ENCODE peak calls at places on chromosomes 12 and 14, in ten cellular contexts. One of them, this sample, is unnamed.

GRCh38 chr12:51592034-51592705 is 1.1 kb downstream of the SCN8A start:
- DNase-seq in adrenal gland: no peak
- DNase-seq in NCI-H1436: no peak
- DNase-seq in stimulated activated CD4-positive, alpha-beta T cell treated with anti-CD3 and anti-CD28 coated beads, Interleukin-2, amount 100 ng/mL, for 48 hours: no peak
- DNase-seq in lower lobe of right lung: no peak
- DNase-seq in posterior cingulate gyrus: no peak
- DNase-seq in stimulated activated effector memory CD8-positive, alpha-beta T cell treated with anti-CD3 and anti-CD28 coated beads, Interleukin-12 subunit alpha, Interleukin-12 subunit beta, amount 100 ng/mL, for 72 hours: no peak
- DNase-seq in activated CD4-positive, alpha-beta T cell treated with anti-CD3 and anti-CD28 coated beads, Interleukin-2, amount 50 U/mL, for 24 hours: no peak
- DNase-seq in tibial artery: no peak
- DNase-seq in HEK293T: no peak
- DNase-seq in this sample: no peak

GRCh38 chr12:67818379-67819001 is 169.9 kb downstream of the DYRK2 start:
- DNase-seq in HEK293T: no peak
- DNase-seq in stimulated activated effector memory CD8-positive, alpha-beta T cell treated with anti-CD3 and anti-CD28 coated beads, Interleukin-12 subunit alpha, Interleukin-12 subunit beta, amount 100 ng/mL, for 72 hours: no peak
- DNase-seq in tibial artery: no peak
- DNase-seq in lower lobe of right lung: no peak
- DNase-seq in activated CD4-positive, alpha-beta T cell treated with anti-CD3 and anti-CD28 coated beads, Interleukin-2, amount 50 U/mL, for 24 hours: no peak
- DNase-seq in stimulated activated CD4-positive, alpha-beta T cell treated with anti-CD3 and anti-CD28 coated beads, Interleukin-2, amount 100 ng/mL, for 48 hours: no peak
- DNase-seq in adrenal gland: no peak
- DNase-seq in NCI-H1436: no peak
- DNase-seq in posterior cingulate gyrus: no peak
- DNase-seq in this sample: no peak

GRCh38 chr12:102470964-102471363 is 9.4 kb downstream of the IGF1 start:
- DNase-seq in tibial artery: no peak
- DNase-seq in posterior cingulate gyrus: no peak
- DNase-seq in stimulated activated effector memory CD8-positive, alpha-beta T cell treated with anti-CD3 and anti-CD28 coated beads, Interleukin-12 subunit alpha, Interleukin-12 subunit beta, amount 100 ng/mL, for 72 hours: no peak
- DNase-seq in activated CD4-positive, alpha-beta T cell treated with anti-CD3 and anti-CD28 coated beads, Interleukin-2, amount 50 U/mL, for 24 hours: no peak
- DNase-seq in lower lobe of right lung: no peak
- DNase-seq in adrenal gland: no peak
- DNase-seq in NCI-H1436: no peak
- DNase-seq in HEK293T: no peak
- DNase-seq in stimulated activated CD4-positive, alpha-beta T cell treated with anti-CD3 and anti-CD28 coated beads, Interleukin-2, amount 100 ng/mL, for 48 hours: no peak
- DNase-seq in this sample: no peak

GRCh38 chr14:64682173-64682710 is 22.0 kb upstream of the PLEKHG3 start:
- DNase-seq in stimulated activated effector memory CD8-positive, alpha-beta T cell treated with anti-CD3 and anti-CD28 coated beads, Interleukin-12 subunit alpha, Interleukin-12 subunit beta, amount 100 ng/mL, for 72 hours: no peak
- DNase-seq in HEK293T: no peak
- DNase-seq in stimulated activated CD4-positive, alpha-beta T cell treated with anti-CD3 and anti-CD28 coated beads, Interleukin-2, amount 100 ng/mL, for 48 hours: no peak
- DNase-seq in NCI-H1436: no peak
- DNase-seq in lower lobe of right lung: peak; percentile 59
- DNase-seq in tibial artery: peak; percentile 96
- DNase-seq in activated CD4-positive, alpha-beta T cell treated with anti-CD3 and anti-CD28 coated beads, Interleukin-2, amount 50 U/mL, for 24 hours: no peak
- DNase-seq in posterior cingulate gyrus: peak; percentile 94
- DNase-seq in adrenal gland: peak; percentile 53
- DNase-seq in this sample: no peak

GRCh38 chr14:34450958-34451357 is 11.1 kb downstream of the SPTSSA start:
- DNase-seq in HEK293T: no peak
- DNase-seq in stimulated activated effector memory CD8-positive, alpha-beta T cell treated with anti-CD3 and anti-CD28 coated beads, Interleukin-12 subunit alpha, Interleukin-12 subunit beta, amount 100 ng/mL, for 72 hours: no peak
- DNase-seq in NCI-H1436: no peak
- DNase-seq in lower lobe of right lung: no peak
- DNase-seq in posterior cingulate gyrus: no peak
- DNase-seq in stimulated activated CD4-positive, alpha-beta T cell treated with anti-CD3 and anti-CD28 coated beads, Interleukin-2, amount 100 ng/mL, for 48 hours: no peak
- DNase-seq in adrenal gland: no peak
- DNase-seq in activated CD4-positive, alpha-beta T cell treated with anti-CD3 and anti-CD28 coated beads, Interleukin-2, amount 50 U/mL, for 24 hours: no peak
- DNase-seq in tibial artery: no peak
- DNase-seq in this sample: no peak

GRCh38 chr12:132352896-132353800 is 23.8 kb upstream of the GALNT9 start:
- DNase-seq in NCI-H1436: no peak
- DNase-seq in stimulated activated effector memory CD8-positive, alpha-beta T cell treated with anti-CD3 and anti-CD28 coated beads, Interleukin-12 subunit alpha, Interleukin-12 subunit beta, amount 100 ng/mL, for 72 hours: no peak
- DNase-seq in stimulated activated CD4-positive, alpha-beta T cell treated with anti-CD3 and anti-CD28 coated beads, Interleukin-2, amount 100 ng/mL, for 48 hours: no peak
- DNase-seq in posterior cingulate gyrus: peak; percentile 83
- DNase-seq in HEK293T: no peak
- DNase-seq in adrenal gland: no peak
- DNase-seq in tibial artery: no peak
- DNase-seq in activated CD4-positive, alpha-beta T cell treated with anti-CD3 and anti-CD28 coated beads, Interleukin-2, amount 50 U/mL, for 24 hours: no peak
- DNase-seq in lower lobe of right lung: peak; percentile 43
- DNase-seq in this sample: no peak

GRCh38 chr12:124754491-124754890 is 109.2 kb downstream of the SCARB1 start:
- DNase-seq in activated CD4-positive, alpha-beta T cell treated with anti-CD3 and anti-CD28 coated beads, Interleukin-2, amount 50 U/mL, for 24 hours: no peak
- DNase-seq in HEK293T: no peak
- DNase-seq in tibial artery: no peak
- DNase-seq in adrenal gland: no peak
- DNase-seq in lower lobe of right lung: no peak
- DNase-seq in stimulated activated CD4-positive, alpha-beta T cell treated with anti-CD3 and anti-CD28 coated beads, Interleukin-2, amount 100 ng/mL, for 48 hours: no peak
- DNase-seq in NCI-H1436: no peak
- DNase-seq in stimulated activated effector memory CD8-positive, alpha-beta T cell treated with anti-CD3 and anti-CD28 coated beads, Interleukin-12 subunit alpha, Interleukin-12 subunit beta, amount 100 ng/mL, for 72 hours: no peak
- DNase-seq in posterior cingulate gyrus: no peak
- DNase-seq in this sample: no peak

GRCh38 chr12:54603872-54604271 is 15.4 kb upstream of the PPP1R1A start:
- DNase-seq in stimulated activated effector memory CD8-positive, alpha-beta T cell treated with anti-CD3 and anti-CD28 coated beads, Interleukin-12 subunit alpha, Interleukin-12 subunit beta, amount 100 ng/mL, for 72 hours: no peak
- DNase-seq in stimulated activated CD4-positive, alpha-beta T cell treated with anti-CD3 and anti-CD28 coated beads, Interleukin-2, amount 100 ng/mL, for 48 hours: no peak
- DNase-seq in posterior cingulate gyrus: no peak
- DNase-seq in lower lobe of right lung: no peak
- DNase-seq in HEK293T: no peak
- DNase-seq in tibial artery: peak; percentile 15
- DNase-seq in adrenal gland: no peak
- DNase-seq in activated CD4-positive, alpha-beta T cell treated with anti-CD3 and anti-CD28 coated beads, Interleukin-2, amount 50 U/mL, for 24 hours: no peak
- DNase-seq in NCI-H1436: no peak
- DNase-seq in this sample: no peak

GRCh38 chr12:92496790-92497189 is 206.0 kb upstream of the PLEKHG7 start:
- DNase-seq in stimulated activated CD4-positive, alpha-beta T cell treated with anti-CD3 and anti-CD28 coated beads, Interleukin-2, amount 100 ng/mL, for 48 hours: no peak
- DNase-seq in posterior cingulate gyrus: no peak
- DNase-seq in adrenal gland: no peak
- DNase-seq in lower lobe of right lung: no peak
- DNase-seq in stimulated activated effector memory CD8-positive, alpha-beta T cell treated with anti-CD3 and anti-CD28 coated beads, Interleukin-12 subunit alpha, Interleukin-12 subunit beta, amount 100 ng/mL, for 72 hours: no peak
- DNase-seq in NCI-H1436: no peak
- DNase-seq in activated CD4-positive, alpha-beta T cell treated with anti-CD3 and anti-CD28 coated beads, Interleukin-2, amount 50 U/mL, for 24 hours: no peak
- DNase-seq in HEK293T: no peak
- DNase-seq in tibial artery: no peak
- DNase-seq in this sample: no peak

GRCh38 chr12:11906284-11906935 is 164.3 kb upstream of the BCL2L14 start:
- DNase-seq in posterior cingulate gyrus: no peak
- DNase-seq in tibial artery: no peak
- DNase-seq in adrenal gland: no peak
- DNase-seq in stimulated activated effector memory CD8-positive, alpha-beta T cell treated with anti-CD3 and anti-CD28 coated beads, Interleukin-12 subunit alpha, Interleukin-12 subunit beta, amount 100 ng/mL, for 72 hours: no peak
- DNase-seq in HEK293T: no peak
- DNase-seq in NCI-H1436: no peak
- DNase-seq in activated CD4-positive, alpha-beta T cell treated with anti-CD3 and anti-CD28 coated beads, Interleukin-2, amount 50 U/mL, for 24 hours: no peak
- DNase-seq in lower lobe of right lung: no peak
- DNase-seq in stimulated activated CD4-positive, alpha-beta T cell treated with anti-CD3 and anti-CD28 coated beads, Interleukin-2, amount 100 ng/mL, for 48 hours: no peak
- DNase-seq in this sample: no peak

GRCh38 chr14:57136669-57137068 is 132.0 kb downstream of the EXOC5 start:
- DNase-seq in posterior cingulate gyrus: peak; percentile 93
- DNase-seq in NCI-H1436: no peak
- DNase-seq in lower lobe of right lung: no peak
- DNase-seq in tibial artery: no peak
- DNase-seq in stimulated activated CD4-positive, alpha-beta T cell treated with anti-CD3 and anti-CD28 coated beads, Interleukin-2, amount 100 ng/mL, for 48 hours: no peak
- DNase-seq in activated CD4-positive, alpha-beta T cell treated with anti-CD3 and anti-CD28 coated beads, Interleukin-2, amount 50 U/mL, for 24 hours: no peak
- DNase-seq in stimulated activated effector memory CD8-positive, alpha-beta T cell treated with anti-CD3 and anti-CD28 coated beads, Interleukin-12 subunit alpha, Interleukin-12 subunit beta, amount 100 ng/mL, for 72 hours: no peak
- DNase-seq in HEK293T: no peak
- DNase-seq in adrenal gland: no peak
- DNase-seq in this sample: no peak

GRCh38 chr12:63802012-63802608 is 22.4 kb downstream of the RXYLT1 start:
- DNase-seq in tibial artery: no peak
- DNase-seq in HEK293T: peak; percentile 28
- DNase-seq in stimulated activated CD4-positive, alpha-beta T cell treated with anti-CD3 and anti-CD28 coated beads, Interleukin-2, amount 100 ng/mL, for 48 hours: no peak
- DNase-seq in activated CD4-positive, alpha-beta T cell treated with anti-CD3 and anti-CD28 coated beads, Interleukin-2, amount 50 U/mL, for 24 hours: no peak
- DNase-seq in adrenal gland: no peak
- DNase-seq in stimulated activated effector memory CD8-positive, alpha-beta T cell treated with anti-CD3 and anti-CD28 coated beads, Interleukin-12 subunit alpha, Interleukin-12 subunit beta, amount 100 ng/mL, for 72 hours: no peak
- DNase-seq in NCI-H1436: peak; percentile 36
- DNase-seq in posterior cingulate gyrus: no peak
- DNase-seq in lower lobe of right lung: no peak
- DNase-seq in this sample: no peak

GRCh38 chr14:77026166-77026929 is 2.2 kb downstream of the IRF2BPL start:
- DNase-seq in lower lobe of right lung: peak; percentile 65
- DNase-seq in activated CD4-positive, alpha-beta T cell treated with anti-CD3 and anti-CD28 coated beads, Interleukin-2, amount 50 U/mL, for 24 hours: no peak
- DNase-seq in adrenal gland: peak; percentile 55
- DNase-seq in HEK293T: no peak
- DNase-seq in tibial artery: peak; percentile 79
- DNase-seq in NCI-H1436: no peak
- DNase-seq in posterior cingulate gyrus: peak; percentile 88
- DNase-seq in stimulated activated effector memory CD8-positive, alpha-beta T cell treated with anti-CD3 and anti-CD28 coated beads, Interleukin-12 subunit alpha, Interleukin-12 subunit beta, amount 100 ng/mL, for 72 hours: no peak
- DNase-seq in stimulated activated CD4-positive, alpha-beta T cell treated with anti-CD3 and anti-CD28 coated beads, Interleukin-2, amount 100 ng/mL, for 48 hours: no peak
- DNase-seq in this sample: no peak

GRCh38 chr12:63668028-63668799 is at the start of gene DPY19L2:
- DNase-seq in activated CD4-positive, alpha-beta T cell treated with anti-CD3 and anti-CD28 coated beads, Interleukin-2, amount 50 U/mL, for 24 hours: peak; percentile 38
- DNase-seq in stimulated activated effector memory CD8-positive, alpha-beta T cell treated with anti-CD3 and anti-CD28 coated beads, Interleukin-12 subunit alpha, Interleukin-12 subunit beta, amount 100 ng/mL, for 72 hours: peak; percentile 69
- DNase-seq in tibial artery: peak; percentile 92
- DNase-seq in posterior cingulate gyrus: peak; percentile 97
- DNase-seq in NCI-H1436: peak; percentile 76
- DNase-seq in lower lobe of right lung: peak; percentile 57
- DNase-seq in stimulated activated CD4-positive, alpha-beta T cell treated with anti-CD3 and anti-CD28 coated beads, Interleukin-2, amount 100 ng/mL, for 48 hours: peak; percentile 39
- DNase-seq in adrenal gland: peak; percentile 90
- DNase-seq in HEK293T: peak; percentile 26
- DNase-seq in this sample: no peak

GRCh38 chr12:122318607-122319311 is 52.5 kb upstream of the VPS33A start:
- DNase-seq in posterior cingulate gyrus: no peak
- DNase-seq in stimulated activated effector memory CD8-positive, alpha-beta T cell treated with anti-CD3 and anti-CD28 coated beads, Interleukin-12 subunit alpha, Interleukin-12 subunit beta, amount 100 ng/mL, for 72 hours: no peak
- DNase-seq in stimulated activated CD4-positive, alpha-beta T cell treated with anti-CD3 and anti-CD28 coated beads, Interleukin-2, amount 100 ng/mL, for 48 hours: no peak
- DNase-seq in HEK293T: no peak
- DNase-seq in NCI-H1436: no peak
- DNase-seq in lower lobe of right lung: no peak
- DNase-seq in activated CD4-positive, alpha-beta T cell treated with anti-CD3 and anti-CD28 coated beads, Interleukin-2, amount 50 U/mL, for 24 hours: no peak
- DNase-seq in adrenal gland: peak; percentile 38
- DNase-seq in tibial artery: no peak
- DNase-seq in this sample: no peak

GRCh38 chr14:23695220-23695999 is 59.2 kb downstream of the DHRS2 start:
- DNase-seq in activated CD4-positive, alpha-beta T cell treated with anti-CD3 and anti-CD28 coated beads, Interleukin-2, amount 50 U/mL, for 24 hours: no peak
- DNase-seq in HEK293T: no peak
- DNase-seq in stimulated activated effector memory CD8-positive, alpha-beta T cell treated with anti-CD3 and anti-CD28 coated beads, Interleukin-12 subunit alpha, Interleukin-12 subunit beta, amount 100 ng/mL, for 72 hours: peak; percentile 41
- DNase-seq in NCI-H1436: no peak
- DNase-seq in posterior cingulate gyrus: no peak
- DNase-seq in tibial artery: no peak
- DNase-seq in adrenal gland: peak; percentile 27
- DNase-seq in stimulated activated CD4-positive, alpha-beta T cell treated with anti-CD3 and anti-CD28 coated beads, Interleukin-2, amount 100 ng/mL, for 48 hours: no peak
- DNase-seq in lower lobe of right lung: no peak
- DNase-seq in this sample: peak; percentile 14

GRCh38 chr12:87818416-87818815 is 210.8 kb downstream of the C12orf50 start:
- DNase-seq in activated CD4-positive, alpha-beta T cell treated with anti-CD3 and anti-CD28 coated beads, Interleukin-2, amount 50 U/mL, for 24 hours: no peak
- DNase-seq in stimulated activated effector memory CD8-positive, alpha-beta T cell treated with anti-CD3 and anti-CD28 coated beads, Interleukin-12 subunit alpha, Interleukin-12 subunit beta, amount 100 ng/mL, for 72 hours: no peak
- DNase-seq in lower lobe of right lung: no peak
- DNase-seq in stimulated activated CD4-positive, alpha-beta T cell treated with anti-CD3 and anti-CD28 coated beads, Interleukin-2, amount 100 ng/mL, for 48 hours: no peak
- DNase-seq in tibial artery: no peak
- DNase-seq in HEK293T: no peak
- DNase-seq in posterior cingulate gyrus: no peak
- DNase-seq in adrenal gland: no peak
- DNase-seq in NCI-H1436: no peak
- DNase-seq in this sample: no peak

GRCh38 chr12:132812631-132813305 is 15.9 kb downstream of the GOLGA3 start:
- DNase-seq in posterior cingulate gyrus: peak; percentile 49
- DNase-seq in tibial artery: no peak
- DNase-seq in adrenal gland: no peak
- DNase-seq in stimulated activated effector memory CD8-positive, alpha-beta T cell treated with anti-CD3 and anti-CD28 coated beads, Interleukin-12 subunit alpha, Interleukin-12 subunit beta, amount 100 ng/mL, for 72 hours: no peak
- DNase-seq in stimulated activated CD4-positive, alpha-beta T cell treated with anti-CD3 and anti-CD28 coated beads, Interleukin-2, amount 100 ng/mL, for 48 hours: no peak
- DNase-seq in NCI-H1436: no peak
- DNase-seq in lower lobe of right lung: no peak
- DNase-seq in HEK293T: no peak
- DNase-seq in activated CD4-positive, alpha-beta T cell treated with anti-CD3 and anti-CD28 coated beads, Interleukin-2, amount 50 U/mL, for 24 hours: no peak
- DNase-seq in this sample: no peak

GRCh38 chr12:40012709-40013108 is 93.2 kb downstream of the SLC2A13 start:
- DNase-seq in stimulated activated effector memory CD8-positive, alpha-beta T cell treated with anti-CD3 and anti-CD28 coated beads, Interleukin-12 subunit alpha, Interleukin-12 subunit beta, amount 100 ng/mL, for 72 hours: no peak
- DNase-seq in lower lobe of right lung: no peak
- DNase-seq in tibial artery: no peak
- DNase-seq in stimulated activated CD4-positive, alpha-beta T cell treated with anti-CD3 and anti-CD28 coated beads, Interleukin-2, amount 100 ng/mL, for 48 hours: no peak
- DNase-seq in posterior cingulate gyrus: no peak
- DNase-seq in adrenal gland: no peak
- DNase-seq in NCI-H1436: no peak
- DNase-seq in activated CD4-positive, alpha-beta T cell treated with anti-CD3 and anti-CD28 coated beads, Interleukin-2, amount 50 U/mL, for 24 hours: no peak
- DNase-seq in HEK293T: no peak
- DNase-seq in this sample: no peak

GRCh38 chr12:21819236-21819635 is 44.7 kb upstream of the KCNJ8 start:
- DNase-seq in stimulated activated CD4-positive, alpha-beta T cell treated with anti-CD3 and anti-CD28 coated beads, Interleukin-2, amount 100 ng/mL, for 48 hours: no peak
- DNase-seq in HEK293T: no peak
- DNase-seq in activated CD4-positive, alpha-beta T cell treated with anti-CD3 and anti-CD28 coated beads, Interleukin-2, amount 50 U/mL, for 24 hours: no peak
- DNase-seq in tibial artery: no peak
- DNase-seq in adrenal gland: no peak
- DNase-seq in posterior cingulate gyrus: no peak
- DNase-seq in NCI-H1436: no peak
- DNase-seq in stimulated activated effector memory CD8-positive, alpha-beta T cell treated with anti-CD3 and anti-CD28 coated beads, Interleukin-12 subunit alpha, Interleukin-12 subunit beta, amount 100 ng/mL, for 72 hours: no peak
- DNase-seq in lower lobe of right lung: no peak
- DNase-seq in this sample: no peak

GRCh38 chr12:117127933-117128823 is 29.0 kb upstream of the TESC start:
- DNase-seq in posterior cingulate gyrus: peak; percentile 14
- DNase-seq in stimulated activated CD4-positive, alpha-beta T cell treated with anti-CD3 and anti-CD28 coated beads, Interleukin-2, amount 100 ng/mL, for 48 hours: no peak
- DNase-seq in NCI-H1436: no peak
- DNase-seq in lower lobe of right lung: no peak
- DNase-seq in adrenal gland: no peak
- DNase-seq in activated CD4-positive, alpha-beta T cell treated with anti-CD3 and anti-CD28 coated beads, Interleukin-2, amount 50 U/mL, for 24 hours: no peak
- DNase-seq in stimulated activated effector memory CD8-positive, alpha-beta T cell treated with anti-CD3 and anti-CD28 coated beads, Interleukin-12 subunit alpha, Interleukin-12 subunit beta, amount 100 ng/mL, for 72 hours: no peak
- DNase-seq in tibial artery: no peak
- DNase-seq in HEK293T: no peak
- DNase-seq in this sample: no peak

GRCh38 chr12:123990512-123990911 is 17.5 kb downstream of the ZNF664 start:
- DNase-seq in stimulated activated effector memory CD8-positive, alpha-beta T cell treated with anti-CD3 and anti-CD28 coated beads, Interleukin-12 subunit alpha, Interleukin-12 subunit beta, amount 100 ng/mL, for 72 hours: no peak
- DNase-seq in posterior cingulate gyrus: no peak
- DNase-seq in tibial artery: no peak
- DNase-seq in NCI-H1436: no peak
- DNase-seq in activated CD4-positive, alpha-beta T cell treated with anti-CD3 and anti-CD28 coated beads, Interleukin-2, amount 50 U/mL, for 24 hours: no peak
- DNase-seq in lower lobe of right lung: no peak
- DNase-seq in stimulated activated CD4-positive, alpha-beta T cell treated with anti-CD3 and anti-CD28 coated beads, Interleukin-2, amount 100 ng/mL, for 48 hours: no peak
- DNase-seq in adrenal gland: no peak
- DNase-seq in HEK293T: no peak
- DNase-seq in this sample: no peak

GRCh38 chr12:29902043-29902442 is 118.3 kb upstream of the TMTC1 start:
- DNase-seq in posterior cingulate gyrus: no peak
- DNase-seq in stimulated activated CD4-positive, alpha-beta T cell treated with anti-CD3 and anti-CD28 coated beads, Interleukin-2, amount 100 ng/mL, for 48 hours: no peak
- DNase-seq in adrenal gland: no peak
- DNase-seq in NCI-H1436: no peak
- DNase-seq in lower lobe of right lung: no peak
- DNase-seq in HEK293T: no peak
- DNase-seq in activated CD4-positive, alpha-beta T cell treated with anti-CD3 and anti-CD28 coated beads, Interleukin-2, amount 50 U/mL, for 24 hours: no peak
- DNase-seq in tibial artery: no peak
- DNase-seq in stimulated activated effector memory CD8-positive, alpha-beta T cell treated with anti-CD3 and anti-CD28 coated beads, Interleukin-12 subunit alpha, Interleukin-12 subunit beta, amount 100 ng/mL, for 72 hours: no peak
- DNase-seq in this sample: no peak

GRCh38 chr12:84910549-84911241 is 1.9 kb downstream of the SLC6A15 start:
- DNase-seq in adrenal gland: no peak
- DNase-seq in HEK293T: peak; percentile 16
- DNase-seq in stimulated activated CD4-positive, alpha-beta T cell treated with anti-CD3 and anti-CD28 coated beads, Interleukin-2, amount 100 ng/mL, for 48 hours: no peak
- DNase-seq in tibial artery: no peak
- DNase-seq in activated CD4-positive, alpha-beta T cell treated with anti-CD3 and anti-CD28 coated beads, Interleukin-2, amount 50 U/mL, for 24 hours: no peak
- DNase-seq in lower lobe of right lung: no peak
- DNase-seq in stimulated activated effector memory CD8-positive, alpha-beta T cell treated with anti-CD3 and anti-CD28 coated beads, Interleukin-12 subunit alpha, Interleukin-12 subunit beta, amount 100 ng/mL, for 72 hours: no peak
- DNase-seq in NCI-H1436: no peak
- DNase-seq in posterior cingulate gyrus: peak; percentile 86
- DNase-seq in this sample: no peak

GRCh38 chr12:84508325-84508861 is 404.2 kb downstream of the SLC6A15 start:
- DNase-seq in NCI-H1436: peak; percentile 62
- DNase-seq in lower lobe of right lung: no peak
- DNase-seq in stimulated activated effector memory CD8-positive, alpha-beta T cell treated with anti-CD3 and anti-CD28 coated beads, Interleukin-12 subunit alpha, Interleukin-12 subunit beta, amount 100 ng/mL, for 72 hours: no peak
- DNase-seq in tibial artery: no peak
- DNase-seq in HEK293T: peak; percentile 38
- DNase-seq in activated CD4-positive, alpha-beta T cell treated with anti-CD3 and anti-CD28 coated beads, Interleukin-2, amount 50 U/mL, for 24 hours: no peak
- DNase-seq in stimulated activated CD4-positive, alpha-beta T cell treated with anti-CD3 and anti-CD28 coated beads, Interleukin-2, amount 100 ng/mL, for 48 hours: no peak
- DNase-seq in posterior cingulate gyrus: peak; percentile 32
- DNase-seq in adrenal gland: no peak
- DNase-seq in this sample: no peak

GRCh38 chr12:92735131-92735721 is 32.4 kb downstream of the PLEKHG7 start:
- DNase-seq in lower lobe of right lung: no peak
- DNase-seq in posterior cingulate gyrus: no peak
- DNase-seq in stimulated activated effector memory CD8-positive, alpha-beta T cell treated with anti-CD3 and anti-CD28 coated beads, Interleukin-12 subunit alpha, Interleukin-12 subunit beta, amount 100 ng/mL, for 72 hours: no peak
- DNase-seq in activated CD4-positive, alpha-beta T cell treated with anti-CD3 and anti-CD28 coated beads, Interleukin-2, amount 50 U/mL, for 24 hours: no peak
- DNase-seq in tibial artery: no peak
- DNase-seq in NCI-H1436: peak; percentile 31
- DNase-seq in HEK293T: peak; percentile 16
- DNase-seq in stimulated activated CD4-positive, alpha-beta T cell treated with anti-CD3 and anti-CD28 coated beads, Interleukin-2, amount 100 ng/mL, for 48 hours: no peak
- DNase-seq in adrenal gland: no peak
- DNase-seq in this sample: no peak

GRCh38 chr14:95273041-95273978 is 46.4 kb downstream of the CLMN start:
- DNase-seq in tibial artery: no peak
- DNase-seq in posterior cingulate gyrus: peak; percentile 52
- DNase-seq in stimulated activated effector memory CD8-positive, alpha-beta T cell treated with anti-CD3 and anti-CD28 coated beads, Interleukin-12 subunit alpha, Interleukin-12 subunit beta, amount 100 ng/mL, for 72 hours: no peak
- DNase-seq in lower lobe of right lung: no peak
- DNase-seq in stimulated activated CD4-positive, alpha-beta T cell treated with anti-CD3 and anti-CD28 coated beads, Interleukin-2, amount 100 ng/mL, for 48 hours: no peak
- DNase-seq in NCI-H1436: no peak
- DNase-seq in HEK293T: no peak
- DNase-seq in adrenal gland: no peak
- DNase-seq in activated CD4-positive, alpha-beta T cell treated with anti-CD3 and anti-CD28 coated beads, Interleukin-2, amount 50 U/mL, for 24 hours: no peak
- DNase-seq in this sample: no peak

GRCh38 chr14:22513066-22513812 is 75.8 kb downstream of the DAD1 start:
- DNase-seq in tibial artery: no peak
- DNase-seq in activated CD4-positive, alpha-beta T cell treated with anti-CD3 and anti-CD28 coated beads, Interleukin-2, amount 50 U/mL, for 24 hours: no peak
- DNase-seq in NCI-H1436: no peak
- DNase-seq in stimulated activated CD4-positive, alpha-beta T cell treated with anti-CD3 and anti-CD28 coated beads, Interleukin-2, amount 100 ng/mL, for 48 hours: no peak
- DNase-seq in posterior cingulate gyrus: no peak
- DNase-seq in stimulated activated effector memory CD8-positive, alpha-beta T cell treated with anti-CD3 and anti-CD28 coated beads, Interleukin-12 subunit alpha, Interleukin-12 subunit beta, amount 100 ng/mL, for 72 hours: no peak
- DNase-seq in HEK293T: no peak
- DNase-seq in adrenal gland: no peak
- DNase-seq in lower lobe of right lung: no peak
- DNase-seq in this sample: no peak